ENCODE peak calls at places on chromosomes 11 and 22, in six cellular contexts. H, X, T, B, C and Y are unnamed samples.

GRCh38 chr11:74754507-74755255 is 6.0 kb downstream of the RNF169 start:
- DNase-seq in T (no peak), B (no peak), X (no peak), C (no peak), H (peak; percentile 84), Y (peak; percentile 81)

GRCh38 chr11:5618807-5619206 is 6.0 kb upstream of the TRIM34 start:
- DNase-seq in T (no peak), C (no peak), B (no peak), X (no peak), H (peak; percentile 56), Y (peak; percentile 64)

GRCh38 chr22:47442821-47443220 is 680.4 kb downstream of the TBC1D22A start:
- DNase-seq in B (no peak), H (no peak), C (no peak), X (no peak), T (no peak), Y (no peak)

GRCh38 chr11:103894673-103895072 is 141.8 kb upstream of the DDI1 start:
- DNase-seq in X (no peak), C (no peak), B (no peak), H (no peak), T (no peak), Y (no peak)

GRCh38 chr22:19959043-19959586 is 17.5 kb upstream of the TXNRD2 start:
- DNase-seq in H (peak; percentile 43), C (no peak), X (no peak), T (no peak), B (peak; percentile 66), Y (no peak)

GRCh38 chr11:43601511-43601910 is 79.0 kb upstream of the HSD17B12 start:
- DNase-seq in X (no peak), T (no peak), H (no peak), B (no peak), C (no peak), Y (no peak)

GRCh38 chr11:28900427-28900826 is 792.2 kb downstream of the METTL15 start:
- DNase-seq in T (no peak), H (no peak), C (no peak), X (no peak), B (no peak), Y (no peak)

GRCh38 chr22:26658671-26659478 is 1.5 kb downstream of the MIAT start:
- DNase-seq in H (peak; percentile 82), T (peak; percentile 59), X (no peak), C (peak; percentile 81), B (peak; percentile 93), Y (peak; percentile 37)

GRCh38 chr22:38865201-38866023 is 6.6 kb downstream of the CBX6 start:
- DNase-seq in B (no peak), H (no peak), X (no peak), T (no peak), C (no peak), Y (no peak)